ENCODE peak calls at places on chromosomes 5 and 9, in ten cellular contexts. G, H, W, E, I, V, F, Y, O and D are unnamed samples.

GRCh38 chr5:90983748-90984147 is 399.4 kb downstream of the ARRDC3 start:
- DNase-seq in G (no peak), W (no peak), Y (no peak), E (no peak), O (no peak), V (no peak), I (no peak), F (no peak), H (no peak), D (no peak)

GRCh38 chr5:172678902-172679301 is 37.8 kb downstream of the NEURL1B start:
- DNase-seq in G (no peak), I (no peak), Y (no peak), V (no peak), E (no peak), W (no peak), H (peak), O (peak), F (no peak), D (no peak)

GRCh38 chr9:121885345-121885901 is 207.7 kb downstream of the TTLL11 start:
- DNase-seq in H (no peak), G (peak), I (no peak), O (no peak), W (no peak), F (no peak), Y (no peak), V (no peak), E (no peak), D (no peak)

GRCh38 chr9:69745716-69746538 is 13.9 kb downstream of the PTAR1 start:
- DNase-seq in Y (no peak), V (no peak), I (peak), W (no peak), E (no peak), O (no peak), H (no peak), G (no peak), F (no peak), D (no peak)

GRCh38 chr9:69326261-69326660 is 1.2 kb downstream of the ENTREP1 start:
- DNase-seq in V (no peak), Y (no peak), H (peak), E (no peak), O (no peak), W (no peak), F (no peak), I (no peak), G (no peak), D (no peak)

GRCh38 chr5:76807296-76807695 is 11.5 kb upstream of the F2RL1 start:
- DNase-seq in E (no peak), W (no peak), H (no peak), G (no peak), F (no peak), I (peak), Y (no peak), V (no peak), O (peak), D (no peak)

GRCh38 chr9:6567140-6567591 is 78.4 kb downstream of the GLDC start:
- DNase-seq in W (no peak), O (no peak), E (peak), I (peak), G (peak), H (no peak), V (no peak), F (no peak), Y (no peak), D (no peak)

GRCh38 chr9:127112683-127113539 is 9.5 kb downstream of the ANGPTL2 start:
- DNase-seq in Y (no peak), E (no peak), F (no peak), I (no peak), G (no peak), O (no peak), W (no peak), V (no peak), H (no peak), D (no peak)

GRCh38 chr9:85521331-85522197 is 220.2 kb downstream of the AGTPBP1 start:
- DNase-seq in F (no peak), Y (no peak), W (peak), V (no peak), I (no peak), E (no peak), O (no peak), H (no peak), G (no peak), D (no peak)

GRCh38 chr9:131429121-131430012 is 35.5 kb downstream of the PRRC2B start:
- DNase-seq in I (no peak), H (no peak), F (no peak), Y (no peak), W (no peak), O (no peak), E (no peak), G (no peak), V (no peak), D (no peak)

GRCh38 chr9:125440411-125440810 is 178.8 kb downstream of the GAPVD1 start:
- DNase-seq in W (no peak), Y (no peak), H (no peak), O (no peak), I (no peak), F (no peak), E (no peak), V (no peak), G (no peak), D (no peak)

GRCh38 chr9:112360047-112360804 is 19.7 kb upstream of the HSDL2 start:
- DNase-seq in G (peak), Y (no peak), W (no peak), I (no peak), V (no peak), E (no peak), F (no peak), O (no peak), H (no peak), D (no peak)

GRCh38 chr9:4420351-4420750 is 69.9 kb upstream of the SLC1A1 start:
- DNase-seq in G (no peak), H (no peak), F (no peak), I (no peak), Y (no peak), V (no peak), O (no peak), E (no peak), W (no peak), D (no peak)